ENCODE peak calls at places on chromosomes 5 and 9, in six cellular contexts. One of them, this sample, is unnamed. For H3K4me1, the result is how much of the 10 kb centered on the place peaks cover.

GRCh38 chr5:151811593-151812321 is 40.0 kb downstream of the G3BP1 start:
- DNase-seq in HepG2: no peak
- DNase-seq in sigmoid colon: peak
- DNase-seq in GM12878: no peak
- DNase-seq in upper lobe of left lung: no peak
- DNase-seq in vagina: no peak
- DNase-seq in this sample: no peak

GRCh38 chr5:92704590-92704989 is 876.4 kb downstream of the NR2F1-AS1 start:
- DNase-seq in GM12878: no peak
- DNase-seq in upper lobe of left lung: no peak
- DNase-seq in sigmoid colon: no peak
- DNase-seq in HepG2: no peak
- DNase-seq in vagina: no peak
- DNase-seq in this sample: no peak

GRCh38 chr5:96329886-96330531 is 103.0 kb downstream of the PCSK1 start:
- DNase-seq in upper lobe of left lung: no peak
- DNase-seq in sigmoid colon: no peak
- DNase-seq in GM12878: no peak
- DNase-seq in HepG2: no peak
- DNase-seq in vagina: no peak
- DNase-seq in this sample: no peak

GRCh38 chr9:27888661-27889295 is 315.5 kb upstream of the C9orf72 start:
- DNase-seq in GM12878: peak
- DNase-seq in HepG2: peak
- DNase-seq in upper lobe of left lung: peak
- DNase-seq in vagina: no peak
- DNase-seq in sigmoid colon: no peak
- DNase-seq in this sample: no peak

GRCh38 chr5:115455241-115455640 is 89.3 kb downstream of the FEM1C start:
- DNase-seq in HepG2: no peak
- DNase-seq in sigmoid colon: no peak
- DNase-seq in upper lobe of left lung: no peak
- DNase-seq in vagina: no peak
- DNase-seq in GM12878: no peak
- DNase-seq in this sample: no peak

GRCh38 chr9:2012347-2012746 is 2.8 kb upstream of the SMARCA2 start:
- DNase-seq in vagina: no peak
- DNase-seq in HepG2: no peak
- DNase-seq in sigmoid colon: no peak
- DNase-seq in GM12878: peak
- DNase-seq in upper lobe of left lung: no peak
- DNase-seq in this sample: no peak

GRCh38 chr9:123914517-123915199 is 15.3 kb downstream of the DENND1A start:
- DNase-seq in upper lobe of left lung: no peak
- DNase-seq in GM12878: no peak
- DNase-seq in HepG2: no peak
- DNase-seq in sigmoid colon: no peak
- DNase-seq in vagina: no peak
- DNase-seq in this sample: no peak

GRCh38 chr5:66987949-66988838 is 208.4 kb downstream of the CD180 start:
- DNase-seq in vagina: no peak
- DNase-seq in HepG2: peak
- DNase-seq in GM12878: no peak
- DNase-seq in sigmoid colon: no peak
- DNase-seq in upper lobe of left lung: no peak
- DNase-seq in this sample: no peak

GRCh38 chr5:175803736-175804480 is 67.5 kb upstream of the CPLX2 start:
- DNase-seq in vagina: no peak
- DNase-seq in sigmoid colon: no peak
- DNase-seq in HepG2: no peak
- DNase-seq in GM12878: no peak
- DNase-seq in upper lobe of left lung: peak
- DNase-seq in this sample: no peak

DNA sequence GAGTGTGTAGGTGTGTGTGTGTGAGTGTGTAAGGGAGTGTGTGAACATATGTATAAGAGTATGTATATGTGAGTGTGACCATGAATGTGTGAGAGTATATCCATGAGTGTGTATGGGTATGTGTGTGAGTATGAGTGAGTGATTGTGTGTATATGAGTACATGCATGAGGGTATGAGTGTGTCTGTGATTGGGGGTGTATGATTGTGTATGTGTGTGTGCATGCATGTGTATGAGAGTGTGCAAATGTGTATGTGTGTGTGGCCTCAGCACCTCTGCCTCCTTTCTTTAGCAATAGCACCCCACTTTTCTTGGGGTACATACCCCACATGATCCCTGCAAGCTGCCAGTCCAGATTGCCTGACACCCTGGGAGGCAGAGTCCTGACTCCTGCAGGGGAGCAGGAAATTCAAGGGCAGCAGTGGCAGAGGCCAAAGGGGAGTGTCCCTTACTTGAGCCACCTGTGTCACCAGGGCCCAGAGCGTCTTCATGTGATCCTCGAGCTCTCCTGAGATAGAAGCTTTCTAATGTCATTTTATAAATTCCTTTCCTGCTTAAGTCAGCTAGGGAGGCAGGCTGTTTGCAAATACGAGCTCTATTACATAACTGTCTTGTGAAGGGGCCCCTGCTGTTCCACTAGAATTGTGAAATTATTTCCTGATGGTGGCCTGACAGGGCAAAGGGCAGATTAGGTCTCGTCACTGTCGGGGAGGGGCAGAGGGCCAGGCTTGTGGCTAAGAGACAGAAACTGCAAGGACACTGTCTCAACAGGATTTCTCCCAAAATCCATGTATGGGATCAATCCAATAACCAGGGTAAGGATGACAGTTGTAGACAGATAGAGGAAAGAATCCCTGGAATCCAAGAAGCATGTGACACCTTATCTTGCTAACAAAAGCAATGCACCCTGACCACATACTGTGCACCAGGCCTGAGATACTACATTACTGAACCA is 389.1 kb downstream of the GADD45G start:
- DNase-seq in vagina: no peak
- DNase-seq in sigmoid colon: peak
- DNase-seq in upper lobe of left lung: no peak
- DNase-seq in HepG2: peak
- DNase-seq in GM12878: no peak
- DNase-seq in this sample: no peak
- H3K4me1 ChIP-seq in vagina: under half
- H3K4me1 ChIP-seq in sigmoid colon: under half
- H3K4me1 ChIP-seq in upper lobe of left lung: under half
- H3K4me1 ChIP-seq in HepG2: half or more
- H3K4me1 ChIP-seq in GM12878: under half
- H3K4me1 ChIP-seq in this sample: under half

DNA sequence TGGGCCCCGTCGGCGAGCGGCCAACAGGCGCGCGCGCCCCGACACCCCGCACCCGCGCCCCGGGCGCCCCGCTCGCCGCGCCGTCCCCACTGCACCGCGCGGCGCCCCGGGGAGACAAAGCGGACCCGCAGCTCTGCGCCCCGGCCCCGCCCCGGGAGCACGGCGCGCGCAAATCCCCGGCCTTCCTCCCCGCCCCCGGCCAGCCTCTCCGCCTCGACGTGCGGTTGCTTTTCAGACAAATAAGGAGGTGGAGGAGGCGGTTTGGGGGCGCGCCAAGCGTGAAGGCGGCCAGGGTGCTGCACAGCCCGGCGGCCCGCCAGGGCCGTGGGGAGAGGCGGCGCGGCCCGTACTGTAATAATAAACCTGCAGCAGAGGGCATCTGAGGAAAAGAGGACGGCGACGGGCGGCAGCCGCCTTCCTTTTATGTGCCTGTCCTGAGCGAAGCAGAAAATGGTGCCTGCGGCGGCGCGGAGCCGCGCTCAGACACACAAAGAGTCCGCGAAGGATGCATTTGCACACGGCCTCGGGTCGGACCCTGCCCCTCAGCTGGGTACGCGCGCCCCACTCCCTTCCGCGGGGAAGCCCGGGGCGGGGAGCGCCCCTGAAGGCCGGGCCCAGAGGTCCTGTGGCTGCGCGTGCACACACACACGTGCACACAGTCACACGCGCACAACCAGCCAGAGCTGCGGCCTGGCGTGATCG is 739 bp upstream of the NREP start:
- DNase-seq in GM12878: peak
- DNase-seq in sigmoid colon: peak
- DNase-seq in HepG2: peak
- DNase-seq in vagina: no peak
- DNase-seq in upper lobe of left lung: peak
- DNase-seq in this sample: peak
- TF ChIP-seq POLR2A in GM12878: peak
- TF ChIP-seq POLR2A in sigmoid colon: no peak
- TF ChIP-seq POLR2A in HepG2: no peak
- TF ChIP-seq POLR2A in vagina: no peak
- TF ChIP-seq POLR2A in upper lobe of left lung: peak
- TF ChIP-seq POLR2A in this sample: no peak

GRCh38 chr9:130237071-130237470 is 28.5 kb upstream of the HMCN2 start:
- DNase-seq in vagina: no peak
- DNase-seq in HepG2: no peak
- DNase-seq in sigmoid colon: peak
- DNase-seq in GM12878: no peak
- DNase-seq in upper lobe of left lung: no peak
- DNase-seq in this sample: no peak
- TF ChIP-seq POLR2AphosphoS5 in vagina: no peak
- TF ChIP-seq POLR2AphosphoS5 in HepG2: no peak
- TF ChIP-seq POLR2AphosphoS5 in sigmoid colon: peak
- TF ChIP-seq POLR2AphosphoS5 in GM12878: no peak
- TF ChIP-seq POLR2AphosphoS5 in upper lobe of left lung: no peak
- TF ChIP-seq POLR2AphosphoS5 in this sample: peak

GRCh38 chr9:136690104-136690840 is 3.0 kb upstream of the AGPAT2 start:
- DNase-seq in GM12878: no peak
- DNase-seq in vagina: no peak
- DNase-seq in sigmoid colon: no peak
- DNase-seq in HepG2: no peak
- DNase-seq in upper lobe of left lung: peak
- DNase-seq in this sample: no peak
- H3K4me1 ChIP-seq in GM12878: under half
- H3K4me1 ChIP-seq in vagina: under half
- H3K4me1 ChIP-seq in sigmoid colon: half or more
- H3K4me1 ChIP-seq in HepG2: half or more
- H3K4me1 ChIP-seq in upper lobe of left lung: half or more
- H3K4me1 ChIP-seq in this sample: under half

DNA sequence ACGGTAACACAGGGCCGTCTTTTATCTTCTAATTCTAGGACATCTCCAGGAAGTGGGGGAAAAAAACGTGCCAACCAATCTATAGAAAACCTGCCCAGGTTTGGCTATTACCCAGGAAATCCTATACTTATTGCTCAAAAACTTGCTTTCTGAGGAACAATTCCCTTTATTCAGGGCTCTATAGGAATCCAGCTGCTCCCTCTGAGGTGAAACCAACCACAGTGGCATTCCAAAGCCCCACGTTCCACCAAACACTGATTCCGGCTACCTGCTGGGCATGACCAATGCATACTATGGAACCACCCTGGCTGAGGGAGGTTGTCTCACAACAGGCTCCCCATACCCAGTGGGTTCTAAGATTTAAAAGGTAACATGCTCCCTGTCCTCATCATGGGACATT is 57.6 kb downstream of the GLIS3 start:
- DNase-seq in GM12878: no peak
- DNase-seq in HepG2: no peak
- DNase-seq in upper lobe of left lung: no peak
- DNase-seq in vagina: no peak
- DNase-seq in sigmoid colon: no peak
- DNase-seq in this sample: no peak
- TF ChIP-seq POLR2A in GM12878: no peak
- TF ChIP-seq POLR2A in HepG2: no peak
- TF ChIP-seq POLR2A in upper lobe of left lung: no peak
- TF ChIP-seq POLR2A in vagina: no peak
- TF ChIP-seq POLR2A in sigmoid colon: no peak
- TF ChIP-seq POLR2A in this sample: no peak